ENCODE peak calls at places on chromosomes 4 and X, in eight cellular contexts. R is RWPE1, B is left lung, F is left ventricle myocardium inferior, K is B cell, T is WTC11, N is dorsolateral prefrontal cortex, D is neural crest cell. H is an unnamed sample.

GRCh38 chr4:7393491-7394183 is 41.1 kb downstream of the PSAPL1 start:
- DNase-seq in R (no peak), B (peak; percentile 25), F (no peak), K (no peak), T (no peak), N (no peak), D (no peak), H (no peak)

GRCh38 chr4:16582036-16582435 is 316.4 kb downstream of the LDB2 start:
- DNase-seq in R (no peak), B (no peak), F (no peak), K (no peak), T (no peak), N (no peak), D (no peak), H (no peak)

GRCh38 chr4:173522160-173522873 is 7.7 kb downstream of the HAND2 start:
- DNase-seq in R (peak; percentile 72), B (peak; percentile 62), F (peak; percentile 91), K (no peak), T (peak; percentile 67), N (no peak), D (no peak), H (no peak)

GRCh38 chr4:48300004-48300403 is 30.4 kb upstream of the TEC start:
- DNase-seq in R (no peak), B (no peak), F (no peak), K (no peak), T (no peak), N (no peak), D (no peak), H (no peak)

GRCh38 chr4:153116101-153116680 is 88.1 kb upstream of the TRIM2 start:
- DNase-seq in R (no peak), B (no peak), F (no peak), K (no peak), T (no peak), N (no peak), D (no peak), H (no peak)

GRCh38 chrX:70970482-70970999 is 39.6 kb upstream of the SLC7A3 start:
- DNase-seq in R (peak; percentile 5), B (no peak), F (no peak), K (no peak), T (no peak), N (no peak), D (no peak), H (no peak)

GRCh38 chr4:86657910-86658309 is 63.8 kb downstream of the PTPN13 start:
- DNase-seq in R (no peak), B (no peak), F (no peak), K (no peak), T (no peak), N (no peak), D (no peak), H (no peak)

GRCh38 chr4:25397305-25397704 is 20.2 kb downstream of the ANAPC4 start:
- DNase-seq in R (no peak), B (no peak), F (no peak), K (no peak), T (no peak), N (no peak), D (no peak), H (no peak)

GRCh38 chr4:95963456-95963855 is 123.6 kb downstream of the PDHA2 start:
- DNase-seq in R (peak; percentile 13), B (no peak), F (no peak), K (no peak), T (no peak), N (no peak), D (no peak), H (no peak)

GRCh38 chrX:9983463-9983862 is 16.3 kb downstream of the CLDN34 start:
- DNase-seq in R (no peak), B (no peak), F (no peak), K (no peak), T (no peak), N (no peak), D (no peak), H (no peak)

DNA sequence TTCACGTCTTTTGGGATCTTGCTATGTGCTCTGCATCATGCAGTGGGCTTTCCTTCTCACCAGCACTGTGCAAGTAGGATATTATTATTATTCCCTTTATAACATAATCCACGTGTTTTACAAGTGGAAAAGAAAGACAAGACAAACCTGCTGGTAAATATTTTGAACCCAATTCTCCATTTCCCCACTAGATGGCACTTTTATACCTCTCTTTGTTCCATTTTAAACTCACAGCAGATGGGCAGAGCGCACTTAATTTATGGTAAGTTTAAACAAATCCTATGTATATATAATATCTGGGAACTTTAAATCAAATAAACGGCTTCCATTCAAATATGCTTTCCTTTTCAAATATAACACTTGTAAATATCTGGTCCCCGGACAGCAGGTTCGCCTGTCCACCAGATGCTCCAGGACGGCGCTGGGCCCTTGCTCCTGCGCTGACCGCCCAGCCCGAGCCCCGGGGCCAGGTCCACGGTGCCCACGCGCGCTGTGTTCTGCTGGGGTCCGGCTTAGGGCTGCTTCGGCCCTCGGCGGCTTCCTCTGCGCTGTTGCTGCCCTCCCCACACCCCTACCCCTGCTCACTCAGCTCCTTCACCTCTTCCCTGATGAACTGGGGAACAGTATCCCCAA is 31.1 kb downstream of the F11 start:
- DNase-seq in R (peak; percentile 53), B (no peak), F (no peak), K (no peak), T (no peak), N (no peak), D (no peak), H (no peak)
- TF ChIP-seq CTCF in R (peak; percentile 74), B (peak; percentile 65), F (peak; percentile 73), K (peak; percentile 56), T (peak; percentile 46), N (peak; percentile 78), D (peak; percentile 85), H (peak; percentile 89)

GRCh38 chrX:54821310-54821709 is 13.8 kb downstream of the MAGED2 start:
- DNase-seq in R (no peak), B (no peak), F (no peak), K (no peak), T (no peak), N (no peak), D (no peak), H (no peak)

GRCh38 chrX:54826598-54826997 is 19.1 kb downstream of the MAGED2 start:
- DNase-seq in R (no peak), B (no peak), F (no peak), K (no peak), T (no peak), N (no peak), D (no peak), H (no peak)

GRCh38 chrX:54824195-54824594 is 16.6 kb downstream of the MAGED2 start:
- DNase-seq in R (no peak), B (no peak), F (no peak), K (no peak), T (no peak), N (no peak), D (no peak), H (no peak)

GRCh38 chrX:54824722-54825121 is 17.2 kb downstream of the MAGED2 start:
- DNase-seq in R (no peak), B (no peak), F (no peak), K (no peak), T (no peak), N (no peak), D (no peak), H (no peak)

DNA sequence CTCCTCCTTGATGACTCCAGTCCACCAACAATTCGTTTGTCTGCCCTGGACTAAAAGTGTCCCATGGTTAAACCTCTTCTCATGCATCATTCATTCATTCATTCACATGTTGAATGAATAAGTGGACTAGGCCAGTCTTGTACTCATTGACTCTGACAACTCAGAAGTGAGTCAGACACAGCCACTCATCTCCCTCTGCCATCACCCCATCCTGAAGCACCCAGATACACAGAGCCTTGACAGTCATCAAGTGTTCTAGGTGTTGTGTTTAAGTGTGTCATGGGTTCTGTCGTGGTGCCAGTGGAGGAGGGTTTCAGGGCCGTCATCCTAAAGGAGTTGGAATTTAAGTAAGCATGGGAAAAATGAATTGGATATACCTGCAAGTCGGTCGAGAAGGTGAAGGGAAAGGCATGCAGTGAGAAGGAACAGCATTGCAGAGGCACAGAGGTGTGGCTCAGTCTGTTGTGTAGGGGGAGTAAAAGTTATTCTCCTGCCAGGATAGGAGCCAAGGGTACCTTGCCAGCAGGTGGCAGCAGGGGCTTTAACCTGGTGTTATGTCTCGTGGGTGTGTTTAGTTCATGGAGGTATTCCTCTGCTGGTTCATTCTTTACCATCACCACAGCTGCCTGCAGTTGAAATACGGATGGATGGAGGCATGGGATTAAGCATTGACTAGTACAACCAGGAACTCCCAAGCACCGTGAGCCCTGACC is 18.3 kb downstream of the MAGED2 start:
- DNase-seq in R (no peak), B (no peak), F (no peak), K (no peak), T (peak; percentile 25), N (no peak), D (no peak), H (no peak)
- TF ChIP-seq CTCF in R (no peak), B (no peak), F (no peak), K (peak; percentile 19), T (no peak), N (no peak), D (no peak), H (no peak)

DNA sequence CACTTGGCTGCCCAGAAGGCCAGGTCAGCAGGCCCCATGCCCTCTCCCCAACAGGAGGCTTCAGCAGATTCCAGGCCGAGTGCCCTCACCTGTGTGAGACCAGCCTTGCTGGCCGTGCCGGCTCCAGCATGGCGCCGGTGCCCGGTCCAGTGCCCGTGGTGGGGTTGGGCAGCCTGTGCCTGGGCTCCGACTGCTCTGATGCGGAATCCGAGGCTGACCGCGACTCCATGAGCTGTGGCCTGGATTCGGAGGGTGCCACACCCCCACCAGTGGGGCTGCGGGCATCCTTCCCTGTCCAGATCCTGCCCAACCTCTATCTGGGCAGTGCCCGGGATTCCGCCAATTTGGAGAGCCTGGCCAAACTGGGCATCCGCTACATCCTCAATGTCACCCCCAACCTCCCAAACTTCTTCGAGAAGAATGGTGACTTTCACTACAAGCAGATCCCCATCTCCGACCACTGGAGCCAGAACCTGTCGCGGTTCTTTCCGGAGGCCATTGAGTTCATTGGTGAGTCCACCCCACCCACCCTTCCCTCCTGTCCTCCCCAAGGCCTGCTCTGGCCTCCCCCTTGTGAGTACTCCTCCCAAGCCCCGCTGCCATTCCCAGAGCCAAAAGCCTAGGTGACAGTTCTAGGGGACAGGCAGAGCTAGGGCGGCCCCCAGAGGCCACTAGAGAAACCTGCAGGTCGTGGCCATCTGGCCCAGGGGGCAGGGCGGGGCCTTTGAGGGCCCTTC is 2.3 kb downstream of the DUSP9 start:
- DNase-seq in R (no peak), B (peak; percentile 29), F (no peak), K (peak; percentile 43), T (peak; percentile 73), N (peak; percentile 37), D (no peak), H (peak; percentile 87)
- TF ChIP-seq CTCF in R (peak; percentile 21), B (no peak), F (peak; percentile 49), K (peak; percentile 45), T (no peak), N (peak; percentile 28), D (peak; percentile 47), H (peak; percentile 52)

GRCh38 chr4:128427832-128428366 is 140.3 kb upstream of the PGRMC2 start:
- DNase-seq in R (peak; percentile 82), B (peak; percentile 62), F (no peak), K (no peak), T (no peak), N (no peak), D (no peak), H (no peak)
- TF ChIP-seq CTCF in R (peak; percentile 67), B (peak; percentile 22), F (peak; percentile 54), K (no peak), T (no peak), N (no peak), D (peak; percentile 49), H (peak; percentile 80)

H was measured in chondrocyte.